ENCODE peak calls at places on chromosomes 16 and 17, in four cellular contexts. P, Z, M and T are unnamed samples.

GRCh38 chr16:80041399-80041798 is 440.9 kb upstream of the MAF start:
- DNase-seq in P (no peak), M (no peak), Z (no peak), T (no peak)

GRCh38 chr16:12362482-12363458 is 386.2 kb downstream of the SNX29 start:
- DNase-seq in Z (no peak), P (no peak), M (no peak), T (no peak)

GRCh38 chr16:921321-921905 is 49.4 kb downstream of the LMF1 start:
- DNase-seq in P (no peak), M (no peak), Z (no peak), T (no peak)

GRCh38 chr16:84434800-84435199 is 66.5 kb downstream of the ATP2C2 start:
- DNase-seq in Z (no peak), P (no peak), M (no peak), T (no peak)

GRCh38 chr17:76011951-76012350 is 11.3 kb downstream of the CDK3 start:
- DNase-seq in Z (no peak), P (no peak), M (no peak), T (no peak)

GRCh38 chr17:77836557-77837041 is 121.9 kb upstream of the TNRC6C start:
- DNase-seq in P (no peak), Z (no peak), M (no peak), T (no peak)

GRCh38 chr17:77281024-77281903 is 140.5 kb downstream of the SEC14L1 start:
- DNase-seq in M (peak; percentile 91), Z (peak; percentile 48), P (no peak), T (peak; percentile 52)

GRCh38 chr17:65023791-65024190 is 32.7 kb downstream of the GNA13 start:
- DNase-seq in P (peak; percentile 4), M (no peak), Z (no peak), T (no peak)

GRCh38 chr17:30449480-30449879 is 27.7 kb upstream of the GOSR1 start:
- DNase-seq in M (no peak), Z (no peak), P (no peak), T (no peak)

GRCh38 chr17:34254146-34254545 is 939 bp upstream of the CCL2 start:
- DNase-seq in P (no peak), Z (no peak), M (no peak), T (no peak)

GRCh38 chr17:13074026-13074425 is 56.2 kb upstream of the ELAC2 start:
- DNase-seq in P (no peak), M (no peak), Z (no peak), T (no peak)

GRCh38 chr17:77124192-77124908 is 16.4 kb upstream of the SEC14L1 start:
- DNase-seq in Z (no peak), M (no peak), P (no peak), T (no peak)

GRCh38 chr16:22375117-22375962 is 921 bp upstream of the CDR2 start:
- DNase-seq in M (no peak), Z (no peak), P (no peak), T (no peak)

GRCh38 chr17:12667299-12667958 is 1.7 kb downstream of the MYOCD start:
- DNase-seq in M (peak; percentile 18), Z (no peak), P (no peak), T (no peak)

GRCh38 chr16:35234679-35235078 is 1775.3 kb downstream of the TP53TG3F start:
- DNase-seq in Z (no peak), M (no peak), P (no peak), T (no peak)

GRCh38 chr16:84292032-84292431 is 2.6 kb upstream of the WFDC1 start:
- DNase-seq in Z (no peak), M (no peak), P (no peak), T (no peak)

GRCh38 chr16:30953511-30954124 is 3.9 kb upstream of the SETD1A start:
- DNase-seq in M (no peak), Z (no peak), P (peak; percentile 45), T (peak; percentile 41)